ENCODE peak calls at places on chromosomes 1 and 21, in six cellular contexts. One of them, this sample, is unnamed. For H3K4me1, the result is how much of the 10 kb centered on the place peaks cover.

GRCh38 chr1:200893411-200893901 is 1.2 kb upstream of the INAVA start:
- DNase-seq in IMR-90: no peak
- DNase-seq in H9: no peak
- DNase-seq in neuronal stem cell: no peak
- DNase-seq in mesendoderm: peak
- DNase-seq in H1: no peak
- DNase-seq in this sample: no peak

GRCh38 chr1:201732351-201732750 is 96.6 kb upstream of the IPO9 start:
- DNase-seq in IMR-90: peak
- DNase-seq in H9: no peak
- DNase-seq in neuronal stem cell: no peak
- DNase-seq in mesendoderm: no peak
- DNase-seq in H1: no peak
- DNase-seq in this sample: peak

GRCh38 chr1:229340496-229340895 is 2.4 kb downstream of the CCSAP start:
- DNase-seq in IMR-90: no peak
- DNase-seq in H9: no peak
- DNase-seq in neuronal stem cell: no peak
- DNase-seq in mesendoderm: no peak
- DNase-seq in H1: no peak
- DNase-seq in this sample: no peak

GRCh38 chr1:59229138-59229537 is 67.8 kb upstream of the FGGY start:
- DNase-seq in IMR-90: peak
- DNase-seq in H9: no peak
- DNase-seq in neuronal stem cell: no peak
- DNase-seq in mesendoderm: no peak
- DNase-seq in H1: no peak
- DNase-seq in this sample: peak

GRCh38 chr1:32240140-32240951 is 6.7 kb upstream of the FAM167B start:
- DNase-seq in IMR-90: peak
- DNase-seq in H9: peak
- DNase-seq in neuronal stem cell: peak
- DNase-seq in mesendoderm: peak
- DNase-seq in H1: peak
- DNase-seq in this sample: peak

GRCh38 chr21:46126321-46127238 is 28.7 kb downstream of the COL6A2 start:
- DNase-seq in IMR-90: no peak
- DNase-seq in H9: peak
- DNase-seq in neuronal stem cell: no peak
- DNase-seq in mesendoderm: no peak
- DNase-seq in H1: peak
- DNase-seq in this sample: no peak

GRCh38 chr1:180912211-180912800 is 391 bp upstream of the KIAA1614 start:
- DNase-seq in IMR-90: peak
- DNase-seq in H9: peak
- DNase-seq in neuronal stem cell: peak
- DNase-seq in mesendoderm: peak
- DNase-seq in H1: peak
- DNase-seq in this sample: peak

GRCh38 chr1:152533327-152533938 is 19.2 kb downstream of the CRCT1 start:
- DNase-seq in IMR-90: peak
- DNase-seq in H9: no peak
- DNase-seq in neuronal stem cell: peak
- DNase-seq in mesendoderm: peak
- DNase-seq in H1: peak
- DNase-seq in this sample: no peak

GRCh38 chr1:65114312-65114711 is 33.7 kb upstream of the AK4 start:
- DNase-seq in IMR-90: no peak
- DNase-seq in H9: no peak
- DNase-seq in neuronal stem cell: no peak
- DNase-seq in mesendoderm: no peak
- DNase-seq in H1: no peak
- DNase-seq in this sample: no peak

GRCh38 chr1:24168246-24168645 is 18.8 kb downstream of the IFNLR1 start:
- DNase-seq in IMR-90: no peak
- DNase-seq in H9: no peak
- DNase-seq in neuronal stem cell: no peak
- DNase-seq in mesendoderm: no peak
- DNase-seq in H1: no peak
- DNase-seq in this sample: no peak

GRCh38 chr1:31912087-31912780 is 25.9 kb downstream of the PTP4A2 start:
- DNase-seq in IMR-90: no peak
- DNase-seq in H9: no peak
- DNase-seq in neuronal stem cell: no peak
- DNase-seq in mesendoderm: peak
- DNase-seq in H1: no peak
- DNase-seq in this sample: no peak

GRCh38 chr1:98331232-98331631 is 330.3 kb upstream of the SNX7 start:
- DNase-seq in IMR-90: peak
- DNase-seq in H9: no peak
- DNase-seq in neuronal stem cell: no peak
- DNase-seq in mesendoderm: no peak
- DNase-seq in H1: no peak
- DNase-seq in this sample: no peak

DNA sequence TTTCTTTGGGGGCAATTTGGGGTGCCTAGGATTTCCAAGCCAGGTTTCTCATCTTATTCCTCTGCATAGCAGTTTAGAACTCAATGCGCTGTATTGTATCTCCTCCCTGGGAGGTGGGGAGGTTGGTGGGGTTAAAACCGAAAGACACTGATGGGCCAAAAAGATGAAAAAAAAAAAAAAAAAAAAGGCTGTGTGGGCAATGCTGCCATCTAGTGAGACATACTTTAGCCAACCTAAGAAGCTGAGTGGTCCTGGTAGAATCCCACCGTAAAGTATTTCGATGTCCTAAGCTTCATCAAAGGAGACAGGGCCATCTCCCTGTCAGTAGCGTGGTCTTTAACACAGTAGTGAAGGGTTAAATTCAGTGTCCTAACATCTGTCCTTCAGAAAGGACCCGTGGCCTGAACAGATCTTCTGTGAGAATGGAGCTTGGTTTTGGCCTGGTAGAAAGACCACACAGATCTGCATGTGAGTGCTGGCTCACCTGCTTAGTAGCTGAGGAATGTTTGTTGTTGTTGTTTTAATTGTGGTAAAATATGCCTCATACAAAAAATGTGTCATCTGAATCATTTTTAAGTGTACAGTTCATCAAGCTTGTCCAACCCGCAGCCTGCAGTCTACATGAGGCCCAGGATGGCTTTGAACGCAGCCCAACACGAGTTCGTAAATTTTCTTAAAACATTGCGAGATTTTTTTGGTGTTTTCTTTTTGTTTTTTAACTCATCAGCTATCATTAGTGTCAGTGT is 226.2 kb downstream of the KIF26B start:
- DNase-seq in IMR-90: no peak
- DNase-seq in H9: no peak
- DNase-seq in neuronal stem cell: peak
- DNase-seq in mesendoderm: peak
- DNase-seq in H1: peak
- DNase-seq in this sample: no peak
- H4K8ac ChIP-seq in IMR-90: no peak
- H4K8ac ChIP-seq in H9: no peak
- H4K8ac ChIP-seq in neuronal stem cell: no peak
- H4K8ac ChIP-seq in mesendoderm: no peak
- H4K8ac ChIP-seq in H1: no peak
- H4K8ac ChIP-seq in this sample: no peak

DNA sequence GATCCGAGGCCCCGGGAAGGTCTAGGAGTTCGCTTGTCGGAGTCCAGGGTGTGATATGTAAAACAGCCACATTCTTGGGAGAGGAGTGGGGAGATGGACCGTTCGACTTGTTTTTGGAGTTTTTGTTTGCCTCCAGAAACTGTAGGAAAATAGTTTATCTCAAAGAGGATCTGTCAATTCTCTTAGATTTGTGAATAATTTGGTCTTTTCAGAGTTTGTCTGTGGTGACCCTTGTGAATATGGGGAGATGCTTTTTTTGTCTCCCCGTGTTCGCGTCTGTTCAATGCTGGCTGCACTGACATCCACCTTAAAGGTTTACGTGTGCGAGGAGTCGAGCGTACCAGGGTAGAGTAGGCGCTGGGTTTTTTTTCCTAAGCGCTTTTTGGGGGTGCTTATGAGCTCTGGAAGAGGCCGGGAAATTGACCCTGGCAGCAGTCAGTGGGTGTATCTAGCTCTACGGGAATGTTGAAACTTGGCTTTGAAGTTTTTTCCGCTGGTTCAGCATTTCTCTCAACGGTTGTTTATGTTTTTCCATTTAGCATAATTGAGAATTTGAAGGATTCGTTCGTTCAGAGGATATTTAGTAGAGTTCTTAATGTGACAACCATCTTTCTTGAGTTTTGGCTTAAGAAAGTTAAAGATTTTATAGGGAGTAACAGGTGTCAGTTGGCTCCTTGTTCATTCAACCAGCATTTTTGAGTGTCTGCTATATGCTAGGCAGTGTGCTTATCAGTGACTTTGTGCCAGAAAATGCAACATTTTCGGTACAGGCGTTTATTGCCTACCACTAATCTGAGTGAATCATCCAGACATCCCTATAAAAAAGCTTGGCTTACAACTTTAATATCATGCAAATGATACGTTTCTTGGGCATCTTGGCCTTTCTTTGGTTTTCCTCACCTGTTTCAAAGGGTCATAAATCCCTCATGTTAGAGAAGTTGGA is 1.2 kb downstream of the SZRD1 start:
- DNase-seq in IMR-90: peak
- DNase-seq in H9: no peak
- DNase-seq in neuronal stem cell: no peak
- DNase-seq in mesendoderm: peak
- DNase-seq in H1: no peak
- DNase-seq in this sample: peak
- H3K4me1 ChIP-seq in IMR-90: under half
- H3K4me1 ChIP-seq in H9: under half
- H3K4me1 ChIP-seq in neuronal stem cell: under half
- H3K4me1 ChIP-seq in mesendoderm: under half
- H3K4me1 ChIP-seq in H1: under half
- H3K4me1 ChIP-seq in this sample: under half

DNA sequence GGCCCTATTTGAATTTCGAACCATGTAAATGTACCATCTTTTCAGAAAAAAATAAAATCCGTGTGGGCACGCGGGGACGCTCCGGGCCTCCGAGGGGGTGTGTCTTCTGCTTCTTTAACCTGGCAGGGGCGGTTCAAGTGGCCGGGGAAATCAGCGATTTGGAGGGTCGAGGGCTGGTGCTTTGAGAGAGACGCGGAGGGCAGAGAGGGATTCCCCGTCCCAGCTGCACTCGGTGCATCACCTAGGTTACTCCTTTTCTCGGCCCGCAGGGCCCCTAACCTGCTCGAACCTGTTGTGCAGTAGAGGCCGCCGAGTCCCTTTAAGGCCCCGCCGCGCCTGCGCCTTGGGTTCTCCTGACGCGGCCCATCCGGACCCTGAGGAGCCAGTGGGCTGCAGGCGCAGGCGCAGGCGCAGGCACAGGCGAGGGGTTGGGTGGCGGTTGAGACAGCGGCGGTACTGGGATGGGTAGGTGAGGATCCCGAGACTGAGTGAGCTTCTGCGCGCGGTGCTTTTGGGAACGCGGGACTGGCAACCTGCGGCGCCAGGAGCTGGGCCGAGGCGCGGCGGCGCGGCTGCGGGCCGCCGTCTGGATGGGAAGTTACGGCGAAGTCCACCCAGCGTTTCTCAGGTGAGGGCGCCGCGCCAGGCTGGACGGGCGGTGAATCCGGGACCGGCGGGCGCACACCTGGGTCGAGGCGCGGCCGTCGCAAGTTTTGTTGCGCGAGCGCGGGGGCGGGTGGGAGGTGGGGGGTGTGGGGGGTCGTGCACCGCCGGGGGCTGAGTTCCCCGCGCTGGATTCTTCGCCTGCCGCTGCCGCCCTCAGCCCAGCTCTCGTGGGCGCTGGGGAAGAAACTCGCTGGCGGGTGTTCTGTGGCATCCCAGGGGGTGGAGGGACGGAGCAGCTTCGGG is at the start of gene NBPF3:
- DNase-seq in IMR-90: peak
- DNase-seq in H9: peak
- DNase-seq in neuronal stem cell: peak
- DNase-seq in mesendoderm: peak
- DNase-seq in H1: peak
- DNase-seq in this sample: peak
- H2BK120ac ChIP-seq in IMR-90: peak
- H2BK120ac ChIP-seq in H9: no peak
- H2BK120ac ChIP-seq in neuronal stem cell: peak
- H2BK120ac ChIP-seq in mesendoderm: no peak
- H2BK120ac ChIP-seq in H1: peak
- H2BK120ac ChIP-seq in this sample: no peak

DNA sequence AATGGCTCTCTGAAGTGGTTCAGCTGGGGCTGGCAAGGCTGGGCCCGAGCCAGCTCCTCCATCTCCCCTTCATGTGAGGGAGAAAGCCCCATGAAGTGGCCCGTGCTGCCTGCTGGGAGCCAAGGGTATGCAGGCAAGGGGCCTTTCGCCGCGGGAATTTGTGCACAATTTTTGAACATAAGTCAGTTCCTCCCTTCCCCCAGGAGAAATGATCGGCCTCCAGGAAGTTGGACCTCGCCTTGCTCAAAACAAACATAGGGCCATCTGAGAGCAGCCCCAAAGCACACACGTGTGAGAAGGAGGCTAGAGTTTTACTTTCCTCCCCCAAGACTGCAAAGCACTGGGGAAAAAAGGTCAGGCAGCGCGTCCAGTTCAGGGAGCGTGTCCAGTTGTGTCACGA is 64.7 kb downstream of the PRDM16 start:
- DNase-seq in IMR-90: no peak
- DNase-seq in H9: no peak
- DNase-seq in neuronal stem cell: no peak
- DNase-seq in mesendoderm: no peak
- DNase-seq in H1: no peak
- DNase-seq in this sample: no peak
- H4K8ac ChIP-seq in IMR-90: no peak
- H4K8ac ChIP-seq in H9: no peak
- H4K8ac ChIP-seq in neuronal stem cell: no peak
- H4K8ac ChIP-seq in mesendoderm: no peak
- H4K8ac ChIP-seq in H1: peak
- H4K8ac ChIP-seq in this sample: no peak

This sample was measured in mesenchymal stem cell.